ENCODE peak calls at places on chromosome 4, in nine cellular contexts. X, L, N, S, Z, M, C, I and B are unnamed samples.

GRCh38 chr4:69196209-69196965 is 18.2 kb downstream of the UGT2B11 start:
- DNase-seq in Z (no peak), S (no peak), M (no peak), C (no peak), N (no peak), L (no peak), I (no peak), X (no peak), B (no peak)

GRCh38 chr4:83272900-83273299 is 11.7 kb downstream of the COQ2 start:
- DNase-seq in X (no peak), I (no peak), C (no peak), N (no peak), M (no peak), L (no peak), S (no peak), Z (no peak), B (no peak)

GRCh38 chr4:165331316-165331715 is 3.8 kb downstream of the MSMO1 start:
- DNase-seq in N (no peak), L (no peak), X (no peak), M (no peak), Z (no peak), C (no peak), S (no peak), I (no peak), B (no peak)

GRCh38 chr4:158496030-158496741 is 25.5 kb upstream of the RXFP1 start:
- DNase-seq in C (peak; percentile 48), L (peak; percentile 42), N (peak; percentile 28), S (peak; percentile 21), M (no peak), X (no peak), Z (peak; percentile 34), I (peak; percentile 1), B (peak; percentile 28)

GRCh38 chr4:159280442-159281172 is 177.7 kb downstream of the RAPGEF2 start:
- DNase-seq in I (no peak), Z (no peak), S (no peak), L (peak; percentile 5), X (no peak), M (no peak), N (no peak), C (no peak), B (no peak)

GRCh38 chr4:119284876-119285611 is 36.9 kb downstream of the FABP2 start:
- DNase-seq in N (peak; percentile 36), S (no peak), L (no peak), X (no peak), M (no peak), I (no peak), C (no peak), Z (no peak), B (no peak)

GRCh38 chr4:7120341-7120740 is 52.5 kb upstream of the GRPEL1 start:
- DNase-seq in N (no peak), M (no peak), S (peak; percentile 16), C (no peak), Z (no peak), I (peak; percentile 41), L (no peak), X (no peak), B (no peak)

GRCh38 chr4:7275490-7276154 is 83.3 kb downstream of the SORCS2 start:
- DNase-seq in X (no peak), N (no peak), I (no peak), Z (no peak), M (no peak), C (no peak), L (no peak), S (no peak), B (no peak)

GRCh38 chr4:156870166-156870565 is 101.4 kb downstream of the PDGFC start:
- DNase-seq in C (no peak), I (no peak), Z (no peak), M (no peak), X (no peak), S (no peak), L (no peak), N (peak; percentile 52), B (no peak)

GRCh38 chr4:87363552-87363951 is 27.4 kb downstream of the HSD17B11 start:
- DNase-seq in C (no peak), Z (no peak), X (no peak), N (no peak), I (no peak), S (no peak), M (no peak), L (no peak), B (no peak)

GRCh38 chr4:122758033-122758432 is 25.5 kb downstream of the BBS12 start:
- DNase-seq in C (no peak), M (peak; percentile 35), L (peak; percentile 21), N (peak; percentile 64), I (no peak), X (no peak), Z (no peak), S (peak; percentile 28), B (no peak)

GRCh38 chr4:162241857-162242256 is 78.1 kb upstream of the FSTL5 start:
- DNase-seq in N (peak; percentile 0), Z (no peak), I (no peak), X (no peak), L (no peak), C (no peak), S (no peak), M (no peak), B (peak; percentile 15)

GRCh38 chr4:1567519-1567807 is 116.7 kb downstream of the FAM53A start:
- DNase-seq in C (no peak), X (no peak), Z (peak; percentile 21), S (no peak), L (no peak), N (no peak), M (no peak), I (no peak), B (no peak)

GRCh38 chr4:6916587-6917444 is 7.2 kb downstream of the TBC1D14 start:
- DNase-seq in S (peak; percentile 34), Z (no peak), C (peak; percentile 30), N (peak; percentile 26), X (peak; percentile 83), M (peak; percentile 58), L (no peak), I (no peak), B (no peak)

GRCh38 chr4:96558466-96558865 is 718.6 kb downstream of the PDHA2 start:
- DNase-seq in Z (no peak), S (no peak), I (no peak), L (no peak), X (no peak), M (no peak), N (peak; percentile 1), C (no peak), B (no peak)

GRCh38 chr4:82525287-82525898 is 36.4 kb downstream of the TMEM150C start:
- DNase-seq in N (no peak), M (no peak), C (no peak), Z (no peak), S (no peak), X (no peak), L (peak; percentile 24), I (no peak), B (no peak)

GRCh38 chr4:42392436-42392835 is 4.9 kb upstream of the SHISA3 start:
- DNase-seq in S (no peak), L (no peak), Z (no peak), M (no peak), C (no peak), X (no peak), I (no peak), N (no peak), B (no peak)

GRCh38 chr4:103996059-103996458 is 276.3 kb upstream of the TACR3 start:
- DNase-seq in I (no peak), N (peak; percentile 11), S (peak; percentile 56), X (no peak), M (peak; percentile 33), C (no peak), Z (no peak), L (no peak), B (no peak)

GRCh38 chr4:87530868-87531267 is 1.7 kb upstream of the SPARCL1 start:
- DNase-seq in I (no peak), Z (peak; percentile 81), L (no peak), N (peak; percentile 98), M (no peak), X (no peak), C (no peak), S (no peak), B (peak; percentile 44)

GRCh38 chr4:65014078-65014477 is 604.8 kb upstream of the TECRL start:
- DNase-seq in N (no peak), S (no peak), M (no peak), L (no peak), Z (peak; percentile 47), I (no peak), C (no peak), X (no peak), B (no peak)

GRCh38 chr4:121053601-121054143 is 18.7 kb downstream of the NDNF start:
- DNase-seq in S (no peak), Z (peak; percentile 40), C (no peak), L (no peak), X (no peak), I (no peak), N (peak; percentile 53), M (no peak), B (no peak)

GRCh38 chr4:36235306-36235705 is 9.0 kb downstream of the ARAP2 start:
- DNase-seq in I (no peak), Z (no peak), N (no peak), M (no peak), C (peak; percentile 21), X (no peak), S (no peak), L (peak; percentile 43), B (no peak)
- TF ChIP-seq CTCF in I (no peak), Z (no peak), N (no peak), M (no peak), C (no peak), X (no peak), S (peak; percentile 7), L (no peak), B (no peak)

GRCh38 chr4:62644372-62644771 is 1444.2 kb downstream of the ADGRL3 start:
- DNase-seq in Z (no peak), X (no peak), C (no peak), M (no peak), N (peak; percentile 67), L (peak; percentile 19), S (no peak), I (no peak), B (no peak)
- TF ChIP-seq CTCF in Z (peak; percentile 14), X (no peak), C (no peak), M (peak; percentile 41), N (peak; percentile 34), L (no peak), S (no peak), I (no peak), B (no peak)

DNA sequence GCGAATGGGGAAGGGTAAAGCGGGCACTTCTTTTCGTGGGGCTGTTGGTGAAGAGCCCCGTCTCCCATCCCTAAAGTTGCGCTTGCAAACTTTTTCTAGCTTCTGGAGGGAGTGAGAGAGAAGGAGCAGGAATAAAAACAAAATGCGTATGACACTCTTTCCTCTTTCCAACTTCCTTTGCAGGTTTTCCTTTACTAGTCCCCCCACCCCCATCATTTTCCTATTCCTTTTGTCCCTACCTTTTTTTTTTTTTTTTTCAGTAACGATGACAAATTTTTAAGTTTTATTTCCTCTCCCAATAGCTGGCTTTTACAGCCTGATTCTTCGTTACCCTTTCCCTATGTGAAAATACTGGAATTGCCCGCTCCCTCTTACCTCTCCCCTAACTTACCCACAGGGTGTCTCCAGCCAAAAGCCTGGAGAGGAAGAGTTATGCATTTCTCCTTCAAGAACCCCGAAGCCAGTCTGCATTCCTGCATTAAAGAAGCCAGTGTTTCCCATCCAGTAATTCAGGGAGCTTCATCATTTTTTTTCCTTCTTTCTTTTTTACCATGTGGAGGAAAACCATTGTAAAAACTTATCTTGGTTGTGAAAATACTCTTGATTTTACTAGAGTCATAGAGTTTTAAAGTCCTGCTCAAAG is 647 bp upstream of the ARSJ start:
- DNase-seq in M (no peak), I (no peak), L (no peak), X (no peak), N (peak; percentile 49), Z (no peak), C (no peak), S (no peak), B (no peak)
- TF ChIP-seq CTCF in M (no peak), I (no peak), L (no peak), X (no peak), N (no peak), Z (no peak), C (no peak), S (no peak), B (no peak)

GRCh38 chr4:77881460-77882295 is 19.0 kb downstream of the MRPL1 start:
- DNase-seq in C (no peak), X (no peak), I (no peak), N (peak; percentile 30), Z (no peak), M (peak; percentile 43), L (peak; percentile 35), S (no peak), B (peak; percentile 33)
- TF ChIP-seq CTCF in C (no peak), X (no peak), I (no peak), N (no peak), Z (no peak), M (no peak), L (peak; percentile 21), S (no peak), B (peak; percentile 30)